ENCODE peak calls at places on chromosomes 5 and 9, in eight cellular contexts. One of them, this sample, is unnamed.

GRCh38 chr9:103977163-103977562 is 116.9 kb upstream of the SMC2 start:
- DNase-seq in body of pancreas: no peak
- DNase-seq in IMR-90: no peak
- DNase-seq in esophagus squamous epithelium: no peak
- DNase-seq in suprapubic skin: no peak
- DNase-seq in endothelial cell of umbilical vein: no peak
- DNase-seq in adrenal gland: no peak
- DNase-seq in stomach: no peak
- DNase-seq in this sample: no peak

GRCh38 chr5:172866802-172867748 is 33.0 kb downstream of the ERGIC1 start:
- DNase-seq in body of pancreas: peak; percentile 42
- DNase-seq in esophagus squamous epithelium: no peak
- DNase-seq in endothelial cell of umbilical vein: no peak
- DNase-seq in IMR-90: peak; percentile 31
- DNase-seq in suprapubic skin: peak; percentile 88
- DNase-seq in adrenal gland: peak; percentile 78
- DNase-seq in stomach: peak; percentile 58
- DNase-seq in this sample: peak; percentile 65

GRCh38 chr5:103454774-103455173 is 107.8 kb downstream of the NUDT12 start:
- DNase-seq in endothelial cell of umbilical vein: peak; percentile 25
- DNase-seq in suprapubic skin: no peak
- DNase-seq in adrenal gland: no peak
- DNase-seq in stomach: no peak
- DNase-seq in esophagus squamous epithelium: no peak
- DNase-seq in IMR-90: peak; percentile 33
- DNase-seq in body of pancreas: no peak
- DNase-seq in this sample: no peak

GRCh38 chr5:16784088-16784487 is 152.0 kb downstream of the MYO10 start:
- DNase-seq in IMR-90: peak; percentile 91
- DNase-seq in esophagus squamous epithelium: no peak
- DNase-seq in endothelial cell of umbilical vein: no peak
- DNase-seq in stomach: no peak
- DNase-seq in suprapubic skin: no peak
- DNase-seq in body of pancreas: no peak
- DNase-seq in adrenal gland: no peak
- DNase-seq in this sample: no peak

GRCh38 chr5:151063136-151063544 is 17.7 kb downstream of the TNIP1 start:
- DNase-seq in body of pancreas: peak; percentile 63
- DNase-seq in suprapubic skin: no peak
- DNase-seq in stomach: no peak
- DNase-seq in adrenal gland: peak; percentile 84
- DNase-seq in IMR-90: peak; percentile 87
- DNase-seq in esophagus squamous epithelium: no peak
- DNase-seq in endothelial cell of umbilical vein: peak; percentile 83
- DNase-seq in this sample: peak; percentile 69

GRCh38 chr5:39172593-39172992 is 46.8 kb downstream of the FYB1 start:
- DNase-seq in adrenal gland: no peak
- DNase-seq in esophagus squamous epithelium: no peak
- DNase-seq in endothelial cell of umbilical vein: no peak
- DNase-seq in IMR-90: no peak
- DNase-seq in stomach: no peak
- DNase-seq in suprapubic skin: no peak
- DNase-seq in body of pancreas: no peak
- DNase-seq in this sample: no peak

GRCh38 chr5:122112733-122113558 is 16.4 kb upstream of the ZNF474 start:
- DNase-seq in endothelial cell of umbilical vein: no peak
- DNase-seq in stomach: no peak
- DNase-seq in suprapubic skin: no peak
- DNase-seq in IMR-90: no peak
- DNase-seq in adrenal gland: no peak
- DNase-seq in esophagus squamous epithelium: no peak
- DNase-seq in body of pancreas: no peak
- DNase-seq in this sample: no peak

GRCh38 chr9:109730228-109730627 is 49.8 kb upstream of the PALM2AKAP2 start:
- DNase-seq in suprapubic skin: no peak
- DNase-seq in adrenal gland: no peak
- DNase-seq in body of pancreas: no peak
- DNase-seq in IMR-90: no peak
- DNase-seq in esophagus squamous epithelium: no peak
- DNase-seq in endothelial cell of umbilical vein: no peak
- DNase-seq in stomach: no peak
- DNase-seq in this sample: no peak

GRCh38 chr9:127318651-127319167 is 54.1 kb downstream of the GARNL3 start:
- DNase-seq in endothelial cell of umbilical vein: no peak
- DNase-seq in esophagus squamous epithelium: no peak
- DNase-seq in adrenal gland: peak; percentile 18
- DNase-seq in body of pancreas: no peak
- DNase-seq in suprapubic skin: no peak
- DNase-seq in stomach: no peak
- DNase-seq in IMR-90: peak; percentile 76
- DNase-seq in this sample: no peak

GRCh38 chr5:148799737-148800527 is 26.5 kb upstream of the ADRB2 start:
- DNase-seq in adrenal gland: no peak
- DNase-seq in body of pancreas: no peak
- DNase-seq in suprapubic skin: no peak
- DNase-seq in IMR-90: peak; percentile 64
- DNase-seq in endothelial cell of umbilical vein: no peak
- DNase-seq in esophagus squamous epithelium: no peak
- DNase-seq in stomach: no peak
- DNase-seq in this sample: no peak

GRCh38 chr5:90170231-90170630 is 239.3 kb downstream of the CETN3 start:
- DNase-seq in esophagus squamous epithelium: no peak
- DNase-seq in body of pancreas: no peak
- DNase-seq in adrenal gland: no peak
- DNase-seq in endothelial cell of umbilical vein: no peak
- DNase-seq in IMR-90: no peak
- DNase-seq in suprapubic skin: no peak
- DNase-seq in stomach: no peak
- DNase-seq in this sample: no peak

GRCh38 chr5:172958268-172959046 is 767 bp upstream of the RPL26L1 start:
- DNase-seq in stomach: peak; percentile 76
- DNase-seq in body of pancreas: peak; percentile 71
- DNase-seq in IMR-90: peak; percentile 41
- DNase-seq in suprapubic skin: peak; percentile 80
- DNase-seq in adrenal gland: peak; percentile 68
- DNase-seq in esophagus squamous epithelium: peak; percentile 20
- DNase-seq in endothelial cell of umbilical vein: peak; percentile 58
- DNase-seq in this sample: peak; percentile 74

DNA sequence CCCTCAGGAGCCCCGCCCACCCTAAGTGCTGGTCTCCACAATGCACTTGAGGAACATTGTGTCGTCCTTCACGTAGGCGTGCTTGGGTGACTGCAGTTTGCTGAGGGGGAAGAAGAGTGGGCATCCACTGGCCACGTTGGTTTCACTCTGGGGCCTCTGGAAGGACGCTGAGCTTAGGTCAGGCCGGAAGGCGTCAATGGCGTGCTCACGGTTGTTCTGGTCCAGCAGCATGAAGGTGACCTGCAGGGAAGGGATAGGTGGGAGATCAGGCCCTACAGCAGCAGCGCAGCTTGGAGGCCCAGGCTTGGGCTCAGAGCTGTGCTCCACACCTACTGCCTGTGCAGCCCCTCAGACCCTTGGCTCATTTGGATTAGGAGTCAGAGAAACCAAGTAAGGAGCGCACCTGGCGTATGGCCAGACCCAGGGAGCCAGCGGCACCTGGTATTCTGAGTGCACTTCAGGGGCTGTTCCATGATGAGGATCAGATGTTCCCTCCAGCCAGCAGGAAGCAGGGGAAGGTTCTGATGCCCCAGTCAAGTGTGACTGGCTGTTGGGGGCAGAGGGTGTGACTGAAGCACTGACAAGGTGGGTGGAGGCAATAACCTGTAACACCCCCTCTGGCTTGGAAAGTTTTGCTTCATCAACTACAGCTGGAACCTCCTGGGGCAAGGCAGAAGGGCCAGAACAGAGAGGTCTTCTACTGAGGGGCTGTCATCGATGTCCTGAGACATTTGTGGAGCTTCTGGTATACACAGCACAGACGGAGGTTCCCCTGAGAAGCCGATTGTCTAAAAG is 21.4 kb downstream of the TRAF1 start:
- DNase-seq in endothelial cell of umbilical vein: no peak
- DNase-seq in stomach: no peak
- DNase-seq in body of pancreas: no peak
- DNase-seq in IMR-90: no peak
- DNase-seq in esophagus squamous epithelium: no peak
- DNase-seq in adrenal gland: no peak
- DNase-seq in suprapubic skin: no peak
- DNase-seq in this sample: peak; percentile 15
- TF ChIP-seq POLR2A in endothelial cell of umbilical vein: no peak
- TF ChIP-seq POLR2A in stomach: no peak
- TF ChIP-seq POLR2A in body of pancreas: no peak
- TF ChIP-seq POLR2A in IMR-90: no peak
- TF ChIP-seq POLR2A in esophagus squamous epithelium: no peak
- TF ChIP-seq POLR2A in adrenal gland: no peak
- TF ChIP-seq POLR2A in suprapubic skin: no peak
- TF ChIP-seq POLR2A in this sample: no peak

GRCh38 chr5:7043797-7044196 is 330.6 kb downstream of the TENT4A start:
- DNase-seq in stomach: no peak
- DNase-seq in suprapubic skin: no peak
- DNase-seq in IMR-90: no peak
- DNase-seq in body of pancreas: no peak
- DNase-seq in esophagus squamous epithelium: no peak
- DNase-seq in endothelial cell of umbilical vein: no peak
- DNase-seq in adrenal gland: no peak
- DNase-seq in this sample: no peak
- H3K9me3 ChIP-seq in stomach: no peaks in the 10 kb centered on the region
- H3K9me3 ChIP-seq in suprapubic skin: no peaks in the 10 kb centered on the region
- H3K9me3 ChIP-seq in IMR-90: peaks cover 20% of the 10 kb centered on the region
- H3K9me3 ChIP-seq in body of pancreas: no peaks in the 10 kb centered on the region
- H3K9me3 ChIP-seq in esophagus squamous epithelium: no peaks in the 10 kb centered on the region
- H3K9me3 ChIP-seq in endothelial cell of umbilical vein: peaks cover 2% of the 10 kb centered on the region
- H3K9me3 ChIP-seq in adrenal gland: no peaks in the 10 kb centered on the region
- H3K9me3 ChIP-seq in this sample: no peaks in the 10 kb centered on the region

GRCh38 chr9:132541051-132541450 is 41.4 kb upstream of the BARHL1 start:
- DNase-seq in endothelial cell of umbilical vein: no peak
- DNase-seq in body of pancreas: no peak
- DNase-seq in esophagus squamous epithelium: no peak
- DNase-seq in IMR-90: no peak
- DNase-seq in adrenal gland: no peak
- DNase-seq in stomach: no peak
- DNase-seq in suprapubic skin: no peak
- DNase-seq in this sample: no peak
- H3K27me3 ChIP-seq in endothelial cell of umbilical vein: no peaks in the 10 kb centered on the region
- H3K27me3 ChIP-seq in body of pancreas: no peaks in the 10 kb centered on the region
- H3K27me3 ChIP-seq in esophagus squamous epithelium: no peaks in the 10 kb centered on the region
- H3K27me3 ChIP-seq in IMR-90: peaks cover 27% of the 10 kb centered on the region
- H3K27me3 ChIP-seq in adrenal gland: no peaks in the 10 kb centered on the region
- H3K27me3 ChIP-seq in stomach: no peaks in the 10 kb centered on the region
- H3K27me3 ChIP-seq in suprapubic skin: peaks cover 14% of the 10 kb centered on the region
- H3K27me3 ChIP-seq in this sample: no peaks in the 10 kb centered on the region

GRCh38 chr5:141651728-141652105 is 499 bp upstream of the FCHSD1 start:
- DNase-seq in stomach: no peak
- DNase-seq in esophagus squamous epithelium: no peak
- DNase-seq in suprapubic skin: no peak
- DNase-seq in adrenal gland: no peak
- DNase-seq in body of pancreas: no peak
- DNase-seq in endothelial cell of umbilical vein: no peak
- DNase-seq in IMR-90: no peak
- DNase-seq in this sample: no peak
- TF ChIP-seq POLR2A in stomach: no peak
- TF ChIP-seq POLR2A in esophagus squamous epithelium: no peak
- TF ChIP-seq POLR2A in suprapubic skin: no peak
- TF ChIP-seq POLR2A in adrenal gland: no peak
- TF ChIP-seq POLR2A in body of pancreas: no peak
- TF ChIP-seq POLR2A in endothelial cell of umbilical vein: no peak
- TF ChIP-seq POLR2A in IMR-90: no peak
- TF ChIP-seq POLR2A in this sample: no peak

DNA sequence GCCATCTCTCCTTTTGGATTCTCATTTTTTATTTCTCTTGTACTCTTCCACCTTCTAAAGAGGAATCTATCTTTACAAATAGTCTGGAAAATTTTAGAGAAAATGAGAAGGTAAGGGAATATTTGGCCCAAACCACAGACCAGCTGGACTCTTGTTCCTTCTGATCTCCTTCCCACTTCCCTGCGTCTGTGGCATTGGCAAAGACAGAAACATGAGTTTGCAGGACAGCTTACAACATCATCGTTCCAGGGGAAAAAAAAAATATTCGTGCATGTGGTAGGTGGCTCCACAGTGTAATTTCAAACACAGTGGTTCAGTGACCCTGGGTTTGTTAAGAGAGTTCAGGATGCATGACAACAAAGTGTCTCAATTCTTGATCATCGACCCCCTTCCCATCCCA is 755.0 kb downstream of the DNAH5 start:
- DNase-seq in esophagus squamous epithelium: no peak
- DNase-seq in body of pancreas: no peak
- DNase-seq in suprapubic skin: no peak
- DNase-seq in endothelial cell of umbilical vein: no peak
- DNase-seq in adrenal gland: no peak
- DNase-seq in stomach: no peak
- DNase-seq in IMR-90: no peak
- DNase-seq in this sample: no peak
- H3K9me3 ChIP-seq in esophagus squamous epithelium: no peaks in the 10 kb centered on the region
- H3K9me3 ChIP-seq in body of pancreas: no peaks in the 10 kb centered on the region
- H3K9me3 ChIP-seq in suprapubic skin: no peaks in the 10 kb centered on the region
- H3K9me3 ChIP-seq in endothelial cell of umbilical vein: no peaks in the 10 kb centered on the region
- H3K9me3 ChIP-seq in adrenal gland: no peaks in the 10 kb centered on the region
- H3K9me3 ChIP-seq in stomach: no peaks in the 10 kb centered on the region
- H3K9me3 ChIP-seq in IMR-90: peaks cover 3% of the 10 kb centered on the region
- H3K9me3 ChIP-seq in this sample: no peaks in the 10 kb centered on the region